ENCODE peak calls at places on chromosomes 6 and 20, in nine cellular contexts. One of them, this sample, is unnamed.

GRCh38 chr6:83470587-83470986 is 39.7 kb upstream of the ME1 start:
- DNase-seq in uterus: no peak
- DNase-seq in adrenal gland: no peak
- DNase-seq in H1: no peak
- DNase-seq in ovary: no peak
- DNase-seq in A549: no peak
- DNase-seq in transverse colon: no peak
- DNase-seq in IMR-90: no peak
- DNase-seq in body of pancreas: no peak
- DNase-seq in this sample: no peak

GRCh38 chr20:56875052-56875663 is 246.1 kb downstream of the TFAP2C start:
- DNase-seq in body of pancreas: no peak
- DNase-seq in ovary: no peak
- DNase-seq in H1: no peak
- DNase-seq in transverse colon: peak; percentile 10
- DNase-seq in IMR-90: peak; percentile 42
- DNase-seq in A549: peak; percentile 65
- DNase-seq in adrenal gland: no peak
- DNase-seq in uterus: no peak
- DNase-seq in this sample: peak; percentile 67

GRCh38 chr20:845226-845868 is 11.8 kb downstream of the FAM110A start:
- DNase-seq in A549: no peak
- DNase-seq in transverse colon: no peak
- DNase-seq in body of pancreas: no peak
- DNase-seq in H1: peak; percentile 58
- DNase-seq in ovary: no peak
- DNase-seq in uterus: no peak
- DNase-seq in IMR-90: no peak
- DNase-seq in adrenal gland: no peak
- DNase-seq in this sample: no peak

GRCh38 chr20:48278961-48279481 is 493.7 kb upstream of the SULF2 start:
- DNase-seq in body of pancreas: no peak
- DNase-seq in H1: no peak
- DNase-seq in uterus: no peak
- DNase-seq in adrenal gland: no peak
- DNase-seq in A549: no peak
- DNase-seq in ovary: no peak
- DNase-seq in IMR-90: peak; percentile 35
- DNase-seq in transverse colon: no peak
- DNase-seq in this sample: peak; percentile 35

GRCh38 chr20:54076259-54076658 is 5.9 kb upstream of the BCAS1 start:
- DNase-seq in A549: no peak
- DNase-seq in ovary: no peak
- DNase-seq in H1: no peak
- DNase-seq in uterus: no peak
- DNase-seq in adrenal gland: no peak
- DNase-seq in transverse colon: no peak
- DNase-seq in IMR-90: no peak
- DNase-seq in body of pancreas: no peak
- DNase-seq in this sample: no peak

GRCh38 chr20:50101900-50102299 is 11.1 kb downstream of the UBE2V1 start:
- DNase-seq in ovary: no peak
- DNase-seq in IMR-90: no peak
- DNase-seq in uterus: no peak
- DNase-seq in adrenal gland: no peak
- DNase-seq in A549: no peak
- DNase-seq in transverse colon: no peak
- DNase-seq in body of pancreas: no peak
- DNase-seq in H1: no peak
- DNase-seq in this sample: no peak

GRCh38 chr6:126181173-126181741 is 158.7 kb upstream of the CENPW start:
- DNase-seq in transverse colon: no peak
- DNase-seq in uterus: no peak
- DNase-seq in body of pancreas: no peak
- DNase-seq in A549: no peak
- DNase-seq in IMR-90: no peak
- DNase-seq in ovary: no peak
- DNase-seq in H1: no peak
- DNase-seq in adrenal gland: no peak
- DNase-seq in this sample: no peak

GRCh38 chr20:60057866-60058807 is 99.9 kb downstream of the CDH26 start:
- DNase-seq in transverse colon: peak; percentile 14
- DNase-seq in A549: no peak
- DNase-seq in adrenal gland: peak; percentile 43
- DNase-seq in IMR-90: peak; percentile 79
- DNase-seq in H1: peak; percentile 61
- DNase-seq in ovary: no peak
- DNase-seq in body of pancreas: no peak
- DNase-seq in uterus: peak; percentile 22
- DNase-seq in this sample: peak; percentile 100

GRCh38 chr20:51860015-51860882 is 57.9 kb upstream of the SALL4 start:
- DNase-seq in A549: no peak
- DNase-seq in uterus: no peak
- DNase-seq in transverse colon: peak; percentile 64
- DNase-seq in IMR-90: peak; percentile 47
- DNase-seq in H1: no peak
- DNase-seq in body of pancreas: no peak
- DNase-seq in adrenal gland: no peak
- DNase-seq in ovary: no peak
- DNase-seq in this sample: no peak

GRCh38 chr6:14951704-14952103 is 294.2 kb upstream of the JARID2 start:
- DNase-seq in uterus: no peak
- DNase-seq in body of pancreas: no peak
- DNase-seq in A549: no peak
- DNase-seq in IMR-90: no peak
- DNase-seq in adrenal gland: no peak
- DNase-seq in transverse colon: no peak
- DNase-seq in ovary: no peak
- DNase-seq in H1: no peak
- DNase-seq in this sample: no peak

DNA sequence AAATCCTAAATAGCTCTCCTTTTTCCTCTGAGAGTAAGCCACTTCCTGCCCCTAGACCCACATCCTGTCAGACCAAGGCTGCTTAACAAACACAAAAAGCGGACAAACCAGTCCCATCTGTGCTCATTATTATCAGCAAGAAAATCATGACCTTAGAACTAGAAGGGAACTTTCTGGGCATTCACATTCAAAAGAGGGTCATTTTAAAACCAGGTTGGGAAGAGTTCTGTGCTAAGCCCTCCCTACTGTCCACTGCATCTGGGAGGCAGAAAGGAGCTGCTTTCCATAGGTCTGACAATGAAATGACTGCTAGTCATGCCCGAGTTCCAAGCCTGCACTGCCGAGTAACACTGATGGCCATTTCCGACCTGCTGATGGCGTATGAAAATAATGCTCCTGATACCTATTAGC is 15.4 kb downstream of the EZR start:
- DNase-seq in uterus: no peak
- DNase-seq in adrenal gland: no peak
- DNase-seq in transverse colon: no peak
- DNase-seq in IMR-90: no peak
- DNase-seq in ovary: no peak
- DNase-seq in body of pancreas: no peak
- DNase-seq in A549: no peak
- DNase-seq in H1: no peak
- DNase-seq in this sample: peak; percentile 82
- TF ChIP-seq POLR2A in uterus: no peak
- TF ChIP-seq POLR2A in adrenal gland: peak; percentile 27
- TF ChIP-seq POLR2A in transverse colon: peak; percentile 14
- TF ChIP-seq POLR2A in IMR-90: no peak
- TF ChIP-seq POLR2A in ovary: no peak
- TF ChIP-seq POLR2A in body of pancreas: no peak
- TF ChIP-seq POLR2A in A549: no peak
- TF ChIP-seq POLR2A in H1: peak; percentile 47
- TF ChIP-seq POLR2A in this sample: no peak

GRCh38 chr20:3505148-3505547 is 34.3 kb downstream of the ATRN start:
- DNase-seq in A549: no peak
- DNase-seq in uterus: no peak
- DNase-seq in H1: no peak
- DNase-seq in ovary: no peak
- DNase-seq in IMR-90: no peak
- DNase-seq in adrenal gland: no peak
- DNase-seq in body of pancreas: no peak
- DNase-seq in transverse colon: no peak
- DNase-seq in this sample: no peak

GRCh38 chr20:3514012-3514642 is 43.3 kb downstream of the ATRN start:
- DNase-seq in ovary: no peak
- DNase-seq in A549: no peak
- DNase-seq in uterus: no peak
- DNase-seq in transverse colon: no peak
- DNase-seq in IMR-90: peak; percentile 54
- DNase-seq in H1: no peak
- DNase-seq in body of pancreas: no peak
- DNase-seq in adrenal gland: no peak
- DNase-seq in this sample: no peak

GRCh38 chr20:3510110-3510509 is 39.3 kb downstream of the ATRN start:
- DNase-seq in uterus: no peak
- DNase-seq in ovary: no peak
- DNase-seq in H1: no peak
- DNase-seq in transverse colon: no peak
- DNase-seq in A549: no peak
- DNase-seq in body of pancreas: no peak
- DNase-seq in IMR-90: no peak
- DNase-seq in adrenal gland: no peak
- DNase-seq in this sample: no peak

GRCh38 chr20:3509064-3509463 is 38.2 kb downstream of the ATRN start:
- DNase-seq in body of pancreas: no peak
- DNase-seq in uterus: no peak
- DNase-seq in IMR-90: no peak
- DNase-seq in transverse colon: no peak
- DNase-seq in A549: no peak
- DNase-seq in ovary: no peak
- DNase-seq in H1: no peak
- DNase-seq in adrenal gland: no peak
- DNase-seq in this sample: no peak
- TF ChIP-seq POLR2A in body of pancreas: no peak
- TF ChIP-seq POLR2A in uterus: no peak
- TF ChIP-seq POLR2A in IMR-90: no peak
- TF ChIP-seq POLR2A in transverse colon: no peak
- TF ChIP-seq POLR2A in A549: no peak
- TF ChIP-seq POLR2A in ovary: no peak
- TF ChIP-seq POLR2A in H1: no peak
- TF ChIP-seq POLR2A in adrenal gland: no peak
- TF ChIP-seq POLR2A in this sample: no peak

DNA sequence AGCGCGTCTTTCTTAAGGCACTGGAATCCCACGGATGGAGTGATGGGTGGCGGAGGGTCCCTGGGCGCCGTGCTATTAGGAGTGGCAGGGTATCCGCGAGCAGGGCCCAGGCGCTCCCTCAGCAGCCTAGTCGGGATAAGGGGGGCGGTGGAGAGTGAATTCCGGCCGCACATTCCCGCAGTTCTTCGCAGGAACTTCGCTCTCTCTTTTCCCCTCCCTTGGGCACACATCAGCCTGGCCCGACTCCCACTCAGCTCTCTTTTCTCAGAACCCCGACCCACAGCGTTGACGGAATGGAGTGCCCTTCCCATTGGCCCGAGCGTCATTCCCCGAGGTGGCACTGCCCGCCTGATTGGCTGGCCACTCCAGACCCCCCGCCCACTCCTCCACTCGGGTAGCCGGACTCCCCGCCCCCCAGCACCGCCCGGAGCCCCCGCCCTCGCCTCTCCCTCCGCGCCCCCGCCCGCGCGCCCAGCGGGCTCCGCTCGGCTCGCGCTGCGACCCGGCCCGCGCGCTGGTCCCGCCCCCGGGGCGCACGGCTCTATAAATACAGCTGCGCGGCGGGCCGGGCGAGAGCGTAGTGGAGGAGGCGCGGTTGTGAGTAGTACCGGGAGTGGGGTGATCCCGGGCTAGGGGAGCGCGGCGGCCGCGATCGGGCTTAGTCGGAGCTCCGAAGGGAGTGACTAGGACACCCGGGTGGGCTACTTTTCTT is at the start of gene ID4:
- DNase-seq in ovary: peak; percentile 96
- DNase-seq in IMR-90: peak; percentile 96
- DNase-seq in body of pancreas: peak; percentile 92
- DNase-seq in transverse colon: peak; percentile 90
- DNase-seq in uterus: peak; percentile 93
- DNase-seq in A549: peak; percentile 78
- DNase-seq in adrenal gland: peak; percentile 70
- DNase-seq in H1: peak; percentile 92
- DNase-seq in this sample: no peak
- TF ChIP-seq POLR2A in ovary: peak; percentile 93
- TF ChIP-seq POLR2A in IMR-90: peak; percentile 99
- TF ChIP-seq POLR2A in body of pancreas: peak; percentile 95
- TF ChIP-seq POLR2A in transverse colon: peak; percentile 90
- TF ChIP-seq POLR2A in uterus: peak; percentile 95
- TF ChIP-seq POLR2A in A549: peak; percentile 93
- TF ChIP-seq POLR2A in adrenal gland: peak; percentile 60
- TF ChIP-seq POLR2A in H1: peak; percentile 97
- TF ChIP-seq POLR2A in this sample: no peak

GRCh38 chr20:63657937-63658748 is at the start of gene RTEL1:
- DNase-seq in adrenal gland: peak; percentile 92
- DNase-seq in ovary: peak; percentile 92
- DNase-seq in IMR-90: peak; percentile 91
- DNase-seq in uterus: peak; percentile 92
- DNase-seq in transverse colon: peak; percentile 93
- DNase-seq in body of pancreas: peak; percentile 90
- DNase-seq in A549: peak; percentile 97
- DNase-seq in H1: peak; percentile 96
- DNase-seq in this sample: peak; percentile 94
- TF ChIP-seq POLR2A in adrenal gland: peak; percentile 21
- TF ChIP-seq POLR2A in ovary: peak; percentile 60
- TF ChIP-seq POLR2A in IMR-90: no peak
- TF ChIP-seq POLR2A in uterus: no peak
- TF ChIP-seq POLR2A in transverse colon: peak; percentile 42
- TF ChIP-seq POLR2A in body of pancreas: no peak
- TF ChIP-seq POLR2A in A549: no peak
- TF ChIP-seq POLR2A in H1: peak; percentile 47
- TF ChIP-seq POLR2A in this sample: peak; percentile 39

DNA sequence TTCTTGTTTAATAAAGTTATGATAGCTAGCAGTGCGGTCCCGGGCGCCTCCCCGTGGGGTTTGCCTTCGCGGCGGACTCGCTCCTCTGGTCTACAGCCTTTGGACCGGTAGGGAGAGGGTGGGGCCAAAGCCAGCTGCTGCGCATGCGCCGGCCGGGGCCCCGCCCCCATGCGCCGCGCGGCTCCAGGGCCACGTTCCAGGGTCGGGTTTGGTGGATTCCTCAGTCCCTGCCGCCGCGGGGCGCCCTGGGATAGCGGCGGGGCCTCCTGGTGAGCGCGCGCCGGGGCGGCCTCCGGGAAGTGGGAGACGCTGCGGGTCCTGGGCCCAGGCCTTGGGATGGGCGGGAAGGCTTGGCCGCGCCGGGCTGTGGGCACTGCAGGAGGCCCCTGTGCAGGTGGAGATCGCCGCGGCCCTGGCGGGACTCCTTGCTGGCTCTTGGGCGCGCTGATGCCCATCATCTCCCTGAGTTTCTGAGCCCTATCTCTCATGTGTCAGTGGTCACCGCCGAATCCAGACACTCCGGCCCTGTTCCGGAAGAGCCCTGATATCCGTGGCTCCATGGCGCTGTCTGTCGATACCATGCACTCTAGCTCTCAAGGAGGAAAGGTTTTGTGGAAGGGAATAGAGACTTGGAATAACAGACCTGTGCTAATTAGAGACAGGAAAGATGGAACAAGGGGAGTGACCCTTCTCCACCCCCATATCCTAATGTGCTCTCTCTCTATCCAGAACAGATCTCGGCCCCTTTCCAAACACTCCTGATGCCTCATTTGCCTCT is at the start of gene VARS2:
- DNase-seq in adrenal gland: peak; percentile 92
- DNase-seq in A549: peak; percentile 86
- DNase-seq in uterus: peak; percentile 97
- DNase-seq in H1: peak; percentile 97
- DNase-seq in IMR-90: peak; percentile 88
- DNase-seq in transverse colon: peak; percentile 95
- DNase-seq in ovary: peak; percentile 98
- DNase-seq in body of pancreas: peak; percentile 96
- DNase-seq in this sample: peak; percentile 93
- TF ChIP-seq POLR2A in adrenal gland: peak; percentile 89
- TF ChIP-seq POLR2A in A549: peak; percentile 68
- TF ChIP-seq POLR2A in uterus: peak; percentile 65
- TF ChIP-seq POLR2A in H1: peak; percentile 74
- TF ChIP-seq POLR2A in IMR-90: peak; percentile 60
- TF ChIP-seq POLR2A in transverse colon: peak; percentile 89
- TF ChIP-seq POLR2A in ovary: peak; percentile 89
- TF ChIP-seq POLR2A in body of pancreas: peak; percentile 91
- TF ChIP-seq POLR2A in this sample: peak; percentile 64

This sample was measured in NB4.